ENCODE peak calls at places on chromosome 16, in eight cellular contexts. E is HT1080; Y is brain microvascular endothelial cell; F is activated CD4-positive, alpha-beta T cell treated with anti-CD3 and anti-CD28 coated beads for 1 hour; O is non-pigmented ciliary epithelial cell; V is HFF-Myc; N is T-helper 2 cell; D is stimulated activated CD8-positive, alpha-beta memory T cell treated with anti-CD3 and anti-CD28 coated beads, Interleukin-7, amount 100 ng/mL, for 48 hours. Z is an unnamed sample.

GRCh38 chr16:1002399-1003161 is 21.0 kb downstream of the SOX8 start:
- DNase-seq in D (peak), F (peak), N (no peak), Y (peak), V (peak), E (peak), O (peak), Z (peak)

GRCh38 chr16:50323335-50324011 is 45.3 kb downstream of the BRD7 start:
- DNase-seq in O (no peak), E (peak), V (peak), N (no peak), Y (peak), F (no peak), D (no peak), Z (peak)

GRCh38 chr16:55647798-55648197 is 8.0 kb upstream of the SLC6A2 start:
- DNase-seq in O (no peak), D (no peak), V (no peak), Y (no peak), N (no peak), F (no peak), E (no peak), Z (no peak)

GRCh38 chr16:19212059-19212458 is 44.0 kb downstream of the SYT17 start:
- DNase-seq in F (no peak), D (no peak), O (no peak), V (no peak), N (no peak), Y (no peak), E (no peak), Z (no peak)

GRCh38 chr16:12426122-12426521 is 377.6 kb downstream of the CPPED1 start:
- DNase-seq in O (peak), F (no peak), E (no peak), V (peak), N (no peak), D (no peak), Y (no peak), Z (no peak)

GRCh38 chr16:7351572-7351971 is 18.9 kb downstream of the RBFOX1 start:
- DNase-seq in N (no peak), E (no peak), V (no peak), D (no peak), Y (no peak), F (no peak), O (no peak), Z (no peak)

GRCh38 chr16:66618588-66618987 is 14.1 kb downstream of the CMTM3 start:
- DNase-seq in V (peak), D (no peak), O (peak), F (no peak), N (no peak), Y (peak), E (peak), Z (no peak)

GRCh38 chr16:67040906-67041305 is 12.0 kb downstream of the CBFB start:
- DNase-seq in N (no peak), O (no peak), D (no peak), E (no peak), V (no peak), Y (peak), F (no peak), Z (no peak)

GRCh38 chr16:23240994-23241393 is 58.4 kb downstream of the SCNN1G start:
- DNase-seq in D (no peak), Y (no peak), V (no peak), E (no peak), N (no peak), F (no peak), O (no peak), Z (no peak)

GRCh38 chr16:554640-555413 is 5.4 kb upstream of the PRR35 start:
- DNase-seq in D (no peak), F (no peak), N (no peak), O (no peak), V (no peak), Y (no peak), E (no peak), Z (no peak)

GRCh38 chr16:25033852-25034251 is 18.7 kb upstream of the ARHGAP17 start:
- DNase-seq in Y (peak), V (no peak), D (no peak), E (peak), N (no peak), F (no peak), O (no peak), Z (no peak)

GRCh38 chr16:53065436-53066165 is 10.8 kb downstream of the CHD9 start:
- DNase-seq in O (no peak), E (no peak), D (no peak), Y (no peak), V (no peak), N (no peak), F (no peak), Z (no peak)

GRCh38 chr16:53080345-53081031 is 25.7 kb downstream of the CHD9 start:
- DNase-seq in E (peak), O (peak), Y (peak), V (no peak), F (no peak), D (no peak), N (no peak), Z (no peak)

GRCh38 chr16:87006789-87007745 is 310.1 kb downstream of the C16orf95 start:
- DNase-seq in N (no peak), F (no peak), E (no peak), V (no peak), Y (no peak), D (no peak), O (no peak), Z (no peak)

GRCh38 chr16:22788190-22788530 is 25.8 kb upstream of the HS3ST2 start:
- DNase-seq in Y (no peak), O (no peak), E (no peak), F (no peak), N (no peak), D (no peak), V (no peak), Z (no peak)

GRCh38 chr16:15907863-15908478 is 19.6 kb upstream of the CEP20 start:
- DNase-seq in D (peak), E (peak), O (no peak), V (no peak), F (no peak), Y (peak), N (no peak), Z (peak)

GRCh38 chr16:70686376-70687171 is 721 bp upstream of the MTSS2 start:
- DNase-seq in V (no peak), E (no peak), O (no peak), D (no peak), F (no peak), N (no peak), Y (no peak), Z (no peak)

GRCh38 chr16:3861808-3862451 is 18.6 kb downstream of the CREBBP start:
- DNase-seq in O (no peak), E (peak), F (no peak), Y (no peak), D (no peak), N (no peak), V (no peak), Z (no peak)

GRCh38 chr16:71956500-71956899 is 43.7 kb downstream of the PKD1L3 start:
- DNase-seq in D (no peak), V (no peak), Y (no peak), F (no peak), N (no peak), E (no peak), O (no peak), Z (no peak)

GRCh38 chr16:31695667-31696066 is 168.0 kb downstream of the AHSP start:
- DNase-seq in O (no peak), D (no peak), E (no peak), F (no peak), N (no peak), V (no peak), Y (no peak), Z (peak)

Z was measured in central memory CD4-positive, alpha-beta T cell.